ENCODE peak calls at places on chromosome 2, in seven cellular contexts. C, Q, J, M, U, N and D are unnamed samples.

GRCh38 chr2:176158855-176159677 is 2.0 kb downstream of the HOXD3 start:
- DNase-seq in J (no peak), M (no peak), U (no peak), Q (no peak), C (no peak), N (no peak), D (no peak)

GRCh38 chr2:216017365-216017764 is 4.0 kb upstream of the MREG start:
- DNase-seq in J (no peak), Q (peak), N (peak), M (no peak), U (no peak), C (peak), D (peak)

GRCh38 chr2:214156971-214157370 is 253.9 kb upstream of the VWC2L start:
- DNase-seq in N (no peak), M (no peak), C (no peak), Q (peak), U (no peak), J (no peak), D (no peak)

GRCh38 chr2:55228224-55228563 is 3.9 kb downstream of the CLHC1 start:
- DNase-seq in J (no peak), M (no peak), N (no peak), C (no peak), U (no peak), Q (no peak), D (no peak)

GRCh38 chr2:130728549-130729310 is at the start of gene GPR148:
- DNase-seq in J (peak), U (no peak), N (no peak), M (no peak), Q (no peak), C (no peak), D (no peak)

GRCh38 chr2:133362061-133362476 is 206.2 kb downstream of the NCKAP5 start:
- DNase-seq in N (no peak), Q (no peak), U (no peak), M (no peak), J (no peak), C (no peak), D (peak)

GRCh38 chr2:203646961-203647360 is 59.5 kb upstream of the CD28 start:
- DNase-seq in M (no peak), U (no peak), C (no peak), J (no peak), N (no peak), Q (no peak), D (no peak)

GRCh38 chr2:226888971-226889370 is 53.1 kb downstream of the RHBDD1 start:
- DNase-seq in C (no peak), N (no peak), U (no peak), Q (no peak), M (no peak), J (no peak), D (peak)

GRCh38 chr2:152950125-152950524 is 231.7 kb downstream of the ARL6IP6 start:
- DNase-seq in J (no peak), C (no peak), N (no peak), U (no peak), Q (peak), M (no peak), D (peak)

GRCh38 chr2:120474486-120474885 is 128.6 kb downstream of the INHBB start:
- DNase-seq in Q (no peak), C (no peak), J (peak), M (no peak), N (no peak), U (no peak), D (no peak)

GRCh38 chr2:70921839-70922590 is 13.7 kb upstream of the ATP6V1B1 start:
- DNase-seq in M (peak), C (no peak), Q (no peak), N (no peak), U (no peak), J (no peak), D (peak)

DNA sequence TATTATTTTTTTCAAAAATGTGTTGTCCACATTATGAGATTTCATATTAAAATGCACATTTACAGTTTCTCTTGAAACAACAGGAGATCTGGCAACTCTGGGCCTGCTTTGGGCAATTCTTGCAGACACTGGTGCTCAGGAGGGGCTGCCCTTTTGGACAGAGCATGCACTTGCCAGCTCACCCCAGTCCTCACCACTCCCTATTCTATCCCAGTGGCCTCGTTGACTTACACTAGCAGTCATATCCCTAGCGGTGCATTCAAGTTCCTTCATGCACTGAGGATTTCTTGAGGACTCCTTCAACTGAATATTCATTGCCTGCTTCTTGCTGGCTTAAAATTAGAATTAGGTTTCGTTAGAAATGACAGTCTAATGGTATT is 87.9 kb upstream of the FHL2 start:
- DNase-seq in C (no peak), J (no peak), M (no peak), N (no peak), Q (no peak), U (no peak), D (no peak)
- TF ChIP-seq CTCF in C (no peak), J (no peak), M (no peak), N (no peak), Q (no peak), U (no peak), D (no peak)

DNA sequence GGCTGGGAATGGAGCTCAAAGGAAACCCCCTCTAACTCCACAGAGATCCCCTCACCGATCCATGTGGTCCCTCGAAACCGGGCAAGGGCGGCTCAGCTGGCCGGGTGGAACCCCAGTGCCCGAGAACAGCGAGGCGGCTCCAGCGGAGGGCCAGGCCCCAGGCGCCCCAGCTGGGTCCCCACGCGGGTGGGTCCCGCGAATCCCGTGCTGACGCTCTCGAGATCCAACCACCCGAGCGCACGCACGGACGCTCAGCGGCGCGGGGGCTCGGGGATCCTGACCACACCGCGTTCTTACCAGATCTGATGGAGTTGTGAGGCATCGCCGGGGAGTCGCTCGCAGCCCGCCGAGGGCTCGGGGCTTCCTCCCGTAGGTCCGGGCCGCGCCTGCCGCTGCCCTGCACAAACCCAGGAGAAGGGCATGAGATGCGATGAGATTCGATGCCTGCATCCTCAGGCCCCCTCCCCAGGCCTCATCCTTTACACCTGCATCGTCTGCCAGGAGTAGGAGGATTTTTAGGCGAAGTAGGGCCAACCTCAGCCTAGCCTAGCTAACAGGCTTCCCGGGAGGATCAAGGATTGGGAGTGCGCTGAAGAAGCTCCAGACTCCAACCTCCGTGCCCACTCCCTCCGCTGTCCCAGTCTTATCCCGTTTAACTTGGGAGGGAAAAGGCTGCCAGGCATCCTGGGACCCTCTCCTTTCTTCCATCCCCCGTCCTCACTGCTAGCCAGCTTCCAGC is 479 bp downstream of the PAX8 start:
- DNase-seq in Q (no peak), C (no peak), N (no peak), M (no peak), J (no peak), U (no peak), D (no peak)
- H3K4me3 ChIP-seq in Q (no peak), C (no peak), N (no peak), M (no peak), J (peak), U (no peak), D (no peak)

GRCh38 chr2:60522462-60522861 is 31.0 kb downstream of the BCL11A start:
- DNase-seq in M (no peak), U (no peak), C (no peak), Q (no peak), J (peak), N (no peak), D (no peak)
- TF ChIP-seq CTCF in M (no peak), U (no peak), C (no peak), Q (no peak), J (no peak), N (no peak), D (no peak)

GRCh38 chr2:224442092-224442999 is 40.4 kb upstream of the FAM124B start:
- DNase-seq in U (no peak), C (no peak), J (peak), Q (peak), N (peak), M (peak), D (peak)
- H3K4me3 ChIP-seq in U (no peak), C (peak), J (peak), Q (peak), N (peak), M (peak), D (peak)

GRCh38 chr2:220198911-220199310 is 571.5 kb downstream of the SLC4A3 start:
- DNase-seq in C (no peak), U (no peak), J (no peak), M (no peak), N (no peak), Q (no peak), D (peak)
- TF ChIP-seq CTCF in C (no peak), U (no peak), J (no peak), M (no peak), N (no peak), Q (no peak), D (no peak)

GRCh38 chr2:58428286-58428552 is 187.1 kb upstream of the FANCL start:
- DNase-seq in Q (peak), M (no peak), J (no peak), U (no peak), C (no peak), N (peak), D (peak)
- H3K4me3 ChIP-seq in Q (peak), M (peak), J (peak), U (peak), C (peak), N (peak), D (peak)